ENCODE peak calls at places on chromosomes 6 and 20, in ten cellular contexts. U is pancreas; Y is mammary epithelial cell; Z is upper lobe of right lung; R is uterus; J is prostate gland; F is CD8-positive, alpha-beta T cell; V is stomach; H is IMR-90; S is heart left ventricle. N is an unnamed sample.
A peak's percentile ranks its signal among the peaks of the same experiment; 100 is the strongest.

GRCh38 chr6:167932468-167933276 is 64.8 kb upstream of the KIF25 start:
- DNase-seq in U (peak; percentile 54), Y (peak; percentile 79), Z (no peak), R (no peak), J (no peak), F (no peak), V (no peak), H (no peak), S (no peak), N (no peak)

GRCh38 chr6:43774776-43775583 is 5.0 kb downstream of the VEGFA start:
- DNase-seq in U (peak; percentile 65), Y (peak; percentile 69), Z (peak; percentile 89), R (peak; percentile 76), J (peak; percentile 72), F (peak; percentile 33), V (peak; percentile 87), H (peak; percentile 61), S (peak; percentile 85), N (peak; percentile 93)

GRCh38 chr6:44630125-44631028 is 242.9 kb downstream of the CDC5L start:
- DNase-seq in U (no peak), Y (peak; percentile 33), Z (no peak), R (no peak), J (peak; percentile 13), F (no peak), V (peak; percentile 28), H (peak; percentile 51), S (peak; percentile 47), N (peak; percentile 78)

GRCh38 chr20:16816192-16816591 is 68.0 kb downstream of the OTOR start:
- DNase-seq in U (no peak), Y (no peak), Z (no peak), R (no peak), J (no peak), F (no peak), V (no peak), H (no peak), S (no peak), N (no peak)

GRCh38 chr6:170344631-170345576 is 38.3 kb downstream of the FAM120B start:
- DNase-seq in U (no peak), Y (peak; percentile 72), Z (no peak), R (peak; percentile 60), J (no peak), F (no peak), V (no peak), H (peak; percentile 61), S (no peak), N (no peak)

GRCh38 chr20:48262396-48262795 is 477.1 kb upstream of the SULF2 start:
- DNase-seq in U (no peak), Y (no peak), Z (no peak), R (no peak), J (peak; percentile 19), F (no peak), V (no peak), H (no peak), S (no peak), N (no peak)

GRCh38 chr20:62737971-62738881 is 29.6 kb downstream of the NTSR1 start:
- DNase-seq in U (no peak), Y (no peak), Z (peak; percentile 55), R (no peak), J (no peak), F (no peak), V (no peak), H (no peak), S (no peak), N (peak; percentile 69)

GRCh38 chr6:15598273-15598778 is 64.5 kb downstream of the DTNBP1 start:
- DNase-seq in U (no peak), Y (no peak), Z (no peak), R (no peak), J (no peak), F (no peak), V (no peak), H (no peak), S (no peak), N (no peak)

GRCh38 chr6:41191569-41191968 is 9.4 kb downstream of the TREML2 start:
- DNase-seq in U (no peak), Y (no peak), Z (peak; percentile 83), R (no peak), J (no peak), F (no peak), V (no peak), H (no peak), S (peak; percentile 31), N (peak; percentile 91)

GRCh38 chr20:61658563-61658962 is 406.5 kb downstream of the CDH4 start:
- DNase-seq in U (no peak), Y (no peak), Z (no peak), R (no peak), J (no peak), F (no peak), V (no peak), H (no peak), S (no peak), N (no peak)

GRCh38 chr6:130037207-130037811 is 18.9 kb downstream of the L3MBTL3 start:
- DNase-seq in U (no peak), Y (no peak), Z (no peak), R (no peak), J (no peak), F (no peak), V (no peak), H (no peak), S (no peak), N (no peak)

DNA sequence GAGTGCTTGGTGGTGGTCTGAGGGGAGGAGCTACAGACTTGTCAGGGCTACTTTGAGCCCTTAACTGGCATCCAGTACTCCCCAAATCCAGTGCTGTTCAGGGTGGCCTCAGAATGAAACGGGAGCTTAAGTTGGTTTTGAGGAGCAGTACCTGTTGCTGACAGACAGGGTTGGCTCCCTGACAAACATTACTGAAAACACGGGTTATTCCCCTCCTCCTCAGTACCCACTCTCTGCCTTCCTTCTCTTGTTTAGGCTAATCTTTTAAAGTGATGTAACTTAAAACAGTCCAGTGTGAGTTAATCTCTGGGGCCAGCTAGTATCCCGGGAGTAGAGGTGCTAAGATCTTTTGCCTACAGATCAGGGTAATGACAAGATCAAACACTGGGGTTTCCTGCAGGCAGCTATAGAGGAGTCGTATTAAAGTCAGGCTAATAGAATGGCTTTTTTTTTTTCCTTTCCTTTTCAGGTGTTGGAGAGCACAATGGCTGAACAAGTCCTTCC is 3.7 kb downstream of the TNFAIP3 start:
- DNase-seq in U (no peak), Y (peak; percentile 74), Z (no peak), R (no peak), J (no peak), F (no peak), V (no peak), H (peak; percentile 31), S (no peak), N (no peak)
- TF ChIP-seq CTCF in U (no peak), Y (peak; percentile 47), Z (peak; percentile 8), R (no peak), J (peak; percentile 36), F (no peak), V (no peak), H (no peak), S (no peak), N (peak; percentile 25)

DNA sequence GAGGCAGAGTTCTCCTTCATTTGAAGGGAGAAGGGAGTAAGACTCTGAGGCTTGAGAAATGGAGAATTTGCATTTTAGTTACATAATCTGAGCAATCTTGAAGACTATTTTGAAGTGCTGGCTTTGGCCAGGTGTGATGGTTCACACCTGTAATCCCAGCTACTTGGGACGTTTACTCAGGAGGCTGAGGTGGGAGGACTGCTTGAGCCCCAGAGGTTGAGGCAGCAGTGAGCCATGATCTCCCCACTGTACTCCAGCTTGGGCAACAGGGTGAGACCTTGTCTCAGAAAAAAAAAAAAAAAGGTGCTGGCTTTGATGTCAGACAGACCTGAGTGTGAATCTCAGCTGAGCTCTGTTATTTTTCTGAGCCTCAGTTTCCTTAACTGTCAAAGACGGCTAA is 12.4 kb upstream of the ARMC12 start:
- DNase-seq in U (no peak), Y (no peak), Z (peak; percentile 21), R (no peak), J (no peak), F (no peak), V (no peak), H (no peak), S (no peak), N (no peak)
- H3K4me1 ChIP-seq in U (peaks cover 62% of the 10 kb centered on the region), Y (peaks cover 46% of the 10 kb centered on the region), Z (peaks cover 76% of the 10 kb centered on the region), R (peaks cover 33% of the 10 kb centered on the region), J (peaks cover 78% of the 10 kb centered on the region), F (peaks cover 69% of the 10 kb centered on the region), V (peaks cover 96% of the 10 kb centered on the region), H (peaks cover 28% of the 10 kb centered on the region), S (peaks cover 69% of the 10 kb centered on the region), N (peaks cover 54% of the 10 kb centered on the region)

GRCh38 chr20:35129647-35130069 is 17.5 kb downstream of the EDEM2 start:
- DNase-seq in U (no peak), Y (peak; percentile 32), Z (no peak), R (no peak), J (no peak), F (no peak), V (no peak), H (peak; percentile 71), S (no peak), N (no peak)
- H3K36me3 ChIP-seq in U (peaks cover 11% of the 10 kb centered on the region), Y (peaks cover 8% of the 10 kb centered on the region), Z (peaks cover 89% of the 10 kb centered on the region), R (no peaks in the 10 kb centered on the region), J (peaks cover 5% of the 10 kb centered on the region), F (peaks cover 50% of the 10 kb centered on the region), V (peaks cover 100% of the 10 kb centered on the region), H (peaks cover 28% of the 10 kb centered on the region), S (peaks cover 95% of the 10 kb centered on the region), N (peaks cover 100% of the 10 kb centered on the region)

GRCh38 chr6:106730264-106730663 is 100.9 kb downstream of the QRSL1 start:
- DNase-seq in U (no peak), Y (no peak), Z (no peak), R (no peak), J (no peak), F (no peak), V (no peak), H (no peak), S (no peak), N (no peak)

GRCh38 chr6:106731843-106732160 is 102.4 kb downstream of the QRSL1 start:
- DNase-seq in U (no peak), Y (no peak), Z (no peak), R (no peak), J (no peak), F (no peak), V (no peak), H (no peak), S (no peak), N (no peak)

GRCh38 chr6:106730672-106731071 is 101.3 kb downstream of the QRSL1 start:
- DNase-seq in U (no peak), Y (no peak), Z (no peak), R (no peak), J (no peak), F (no peak), V (peak; percentile 66), H (no peak), S (no peak), N (no peak)

GRCh38 chr6:106732541-106732940 is 103.2 kb downstream of the QRSL1 start:
- DNase-seq in U (no peak), Y (no peak), Z (no peak), R (no peak), J (no peak), F (no peak), V (no peak), H (no peak), S (no peak), N (no peak)

DNA sequence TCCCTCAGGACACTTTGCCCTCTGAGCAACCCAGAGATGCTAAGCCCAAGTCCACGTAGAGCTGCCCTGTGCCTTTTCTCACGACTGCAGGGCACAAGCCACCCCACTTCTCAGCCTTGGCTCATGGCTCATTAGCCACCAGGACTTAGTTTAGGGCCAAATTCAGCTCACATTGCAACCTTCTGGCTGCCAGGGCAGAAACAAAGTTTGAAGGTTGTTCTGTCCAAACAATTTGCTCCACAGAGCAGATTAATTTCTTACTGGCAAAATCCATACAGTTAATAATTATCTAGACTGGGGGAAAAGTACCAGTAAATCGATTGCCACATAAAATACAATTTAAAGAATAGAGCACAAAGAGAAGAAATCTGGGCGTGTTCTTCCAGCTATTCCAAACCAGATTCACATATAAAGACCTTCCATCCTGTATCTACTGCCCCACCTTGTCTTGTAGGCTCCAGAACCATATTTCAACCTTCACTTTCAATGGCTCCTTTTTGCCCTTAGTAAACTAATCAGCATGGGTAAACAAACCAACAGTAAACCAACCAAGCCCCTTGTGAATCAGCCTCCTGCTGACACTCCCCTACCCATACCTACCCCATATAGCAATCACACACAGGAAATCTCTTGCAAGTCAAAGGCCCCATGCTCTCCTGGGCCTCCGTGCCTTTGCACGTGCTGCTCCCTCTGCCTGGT is 101.9 kb downstream of the QRSL1 start:
- DNase-seq in U (peak; percentile 87), Y (no peak), Z (no peak), R (no peak), J (no peak), F (no peak), V (peak; percentile 70), H (no peak), S (no peak), N (no peak)
- TF ChIP-seq CTCF in U (no peak), Y (no peak), Z (no peak), R (no peak), J (no peak), F (no peak), V (no peak), H (no peak), S (no peak), N (no peak)

N was measured in left lung.